ENCODE peak calls at places on chromosomes 1 and 21, in six cellular contexts. V is HL-60, W is upper lobe of right lung, O is activated gamma-delta T cell, N is HTR-8/SVneo, C is NB4. Q is an unnamed sample.

GRCh38 chr1:201085902-201086735 is 26.1 kb downstream of the CACNA1S start:
- DNase-seq in W (peak), N (peak), C (peak), O (no peak), V (peak), Q (peak)

GRCh38 chr1:93489756-93490155 is 41.8 kb downstream of the FNBP1L start:
- DNase-seq in N (no peak), V (no peak), C (no peak), O (no peak), W (no peak), Q (no peak)

GRCh38 chr1:90359994-90360393 is 357.1 kb downstream of the BARHL2 start:
- DNase-seq in N (no peak), W (no peak), C (no peak), O (no peak), V (no peak), Q (no peak)

GRCh38 chr1:169957884-169958283 is 64.2 kb upstream of the SCYL3 start:
- DNase-seq in W (no peak), V (no peak), C (no peak), N (no peak), O (no peak), Q (no peak)

GRCh38 chr1:219805191-219805590 is 123.2 kb downstream of the SLC30A10 start:
- DNase-seq in N (no peak), C (no peak), O (no peak), W (no peak), V (no peak), Q (no peak)

GRCh38 chr1:197868751-197869501 is 33.5 kb upstream of the C1orf53 start:
- DNase-seq in W (no peak), C (peak), O (no peak), V (peak), N (peak), Q (peak)

GRCh38 chr1:54506594-54506993 is 41.4 kb upstream of the ACOT11 start:
- DNase-seq in V (no peak), O (no peak), C (peak), W (no peak), N (no peak), Q (peak)

GRCh38 chr1:236288620-236288976 is 6.8 kb upstream of the ERO1B start:
- DNase-seq in O (no peak), N (no peak), V (no peak), C (no peak), W (no peak), Q (no peak)

GRCh38 chr1:61469365-61469764 is 255.6 kb downstream of the TM2D1 start:
- DNase-seq in C (no peak), V (no peak), N (no peak), O (no peak), W (no peak), Q (no peak)

GRCh38 chr1:168441745-168442144 is 102.1 kb downstream of the XCL2 start:
- DNase-seq in O (no peak), C (no peak), V (no peak), N (no peak), W (no peak), Q (no peak)

GRCh38 chr1:54273837-54274192 is 73.8 kb downstream of the MRPL37 start:
- DNase-seq in N (no peak), C (no peak), V (no peak), O (no peak), W (no peak), Q (peak)

GRCh38 chr21:37338671-37339526 is 27.7 kb upstream of the DYRK1A start:
- DNase-seq in C (peak), V (no peak), O (no peak), W (no peak), N (peak), Q (peak)

GRCh38 chr1:5585256-5585655 is 407.0 kb downstream of the NPHP4 start:
- DNase-seq in N (no peak), V (no peak), W (no peak), O (no peak), C (no peak), Q (no peak)

GRCh38 chr1:85224734-85225623 is 24.2 kb upstream of the SYDE2 start:
- DNase-seq in N (no peak), W (peak), V (no peak), C (no peak), O (no peak), Q (no peak)

Q was measured in hepatic stellate cell.